ENCODE peak calls at places on chromosomes 11 and 22, in nine cellular contexts. I, O, X, M, B, R, L, C and G are unnamed samples.

GRCh38 chr11:11313426-11313825 is 39.6 kb downstream of the CSNK2A3 start:
- DNase-seq in M (no peak), C (no peak), B (no peak), O (no peak), R (no peak), L (no peak), X (no peak), I (no peak), G (no peak)

GRCh38 chr11:105740164-105740903 is 130.5 kb downstream of the GRIA4 start:
- DNase-seq in B (no peak), O (no peak), R (no peak), L (no peak), I (no peak), C (no peak), M (no peak), X (no peak), G (no peak)

GRCh38 chr11:35192347-35192746 is 53.4 kb downstream of the CD44 start:
- DNase-seq in B (no peak), C (no peak), R (no peak), X (peak), M (no peak), O (peak), I (no peak), L (peak), G (peak)

GRCh38 chr22:27992294-27993165 is 73.5 kb upstream of the PITPNB start:
- DNase-seq in I (no peak), L (peak), O (no peak), X (peak), R (no peak), M (no peak), C (no peak), B (no peak), G (peak)

GRCh38 chr22:24247564-24248344 is 2.9 kb upstream of the GGT5 start:
- DNase-seq in O (peak), L (peak), I (peak), B (peak), C (no peak), M (peak), X (peak), R (peak), G (peak)

GRCh38 chr22:38766076-38766777 is 10.4 kb upstream of the SUN2 start:
- DNase-seq in O (peak), C (no peak), X (peak), M (peak), R (peak), L (peak), B (peak), I (no peak), G (no peak)

GRCh38 chr11:130025371-130025770 is 22.7 kb upstream of the PRDM10 start:
- DNase-seq in I (no peak), B (no peak), C (no peak), O (no peak), X (no peak), L (no peak), M (no peak), R (no peak), G (no peak)

GRCh38 chr11:128279861-128280260 is 307.5 kb downstream of the ETS1 start:
- DNase-seq in X (no peak), M (no peak), I (no peak), O (no peak), C (no peak), L (no peak), B (no peak), R (no peak), G (no peak)

GRCh38 chr11:71420455-71421241 is 27.5 kb downstream of the DHCR7 start:
- DNase-seq in O (no peak), B (peak), C (peak), L (no peak), X (peak), I (peak), R (peak), M (peak), G (no peak)

GRCh38 chr11:2803186-2804057 is 82.2 kb downstream of the CDKN1C start:
- DNase-seq in R (no peak), L (peak), B (no peak), X (peak), I (no peak), M (no peak), C (no peak), O (peak), G (peak)

GRCh38 chr11:46369458-46370152 is 11.9 kb upstream of the MDK start:
- DNase-seq in R (peak), L (no peak), O (peak), I (no peak), M (no peak), B (peak), C (no peak), X (peak), G (peak)

GRCh38 chr11:34825670-34826383 is 90.4 kb downstream of the APIP start:
- DNase-seq in I (no peak), B (no peak), C (no peak), R (no peak), M (no peak), X (peak), L (no peak), O (no peak), G (no peak)

GRCh38 chr22:44133901-44134511 is 46.7 kb upstream of the PARVG start:
- DNase-seq in R (no peak), X (no peak), L (peak), B (no peak), M (no peak), C (no peak), O (no peak), I (no peak), G (peak)

GRCh38 chr22:38861170-38861874 is 10.7 kb downstream of the CBX6 start:
- DNase-seq in I (no peak), M (no peak), C (no peak), R (no peak), B (no peak), X (no peak), O (no peak), L (peak), G (no peak)

GRCh38 chr22:30238661-30239420 is 7.7 kb downstream of the LIF start:
- DNase-seq in M (no peak), O (peak), R (no peak), I (no peak), X (no peak), C (no peak), B (no peak), L (peak), G (peak)

GRCh38 chr11:128686745-128687177 is 7.1 kb upstream of the FLI1 start:
- DNase-seq in O (peak), X (peak), L (peak), I (peak), M (peak), R (no peak), C (no peak), B (peak), G (peak)

GRCh38 chr11:123939317-123939716 is at the start of gene OR4D5:
- DNase-seq in L (no peak), O (no peak), M (no peak), R (no peak), I (no peak), C (no peak), B (no peak), X (no peak), G (no peak)

GRCh38 chr11:23540101-23540561 is 679.9 kb upstream of the CCDC179 start:
- DNase-seq in O (no peak), L (peak), R (no peak), I (no peak), C (peak), M (no peak), B (peak), X (no peak), G (no peak)

GRCh38 chr11:12723410-12724297 is 49.4 kb downstream of the TEAD1 start:
- DNase-seq in O (no peak), M (no peak), R (no peak), X (no peak), I (no peak), B (peak), L (no peak), C (no peak), G (no peak)

GRCh38 chr11:129225190-129225589 is 33.1 kb upstream of the ARHGAP32 start:
- DNase-seq in R (no peak), I (no peak), X (no peak), B (no peak), L (no peak), O (no peak), C (no peak), M (no peak), G (no peak)

GRCh38 chr11:70772950-70773349 is 374.6 kb downstream of the CTTN start:
- DNase-seq in O (no peak), M (no peak), B (no peak), R (no peak), X (no peak), I (no peak), C (no peak), L (no peak), G (no peak)

GRCh38 chr11:9495780-9496514 is 35.1 kb downstream of the ZNF143 start:
- DNase-seq in X (no peak), L (no peak), B (no peak), R (no peak), O (no peak), I (no peak), C (no peak), M (no peak), G (no peak)